ENCODE peak calls at places on chromosomes 11 and 22, in ten cellular contexts. W is heart left ventricle, D is HFFc6, E is endothelial cell, T is transverse colon, M is fibroblast of lung, H is GM06990, B is AG04450, C is heart right ventricle, S is bronchial epithelial cell. A is an unnamed sample.

GRCh38 chr11:131546218-131546895 is 175.9 kb downstream of the NTM start:
- DNase-seq in W (no peak), D (no peak), E (no peak), T (no peak), M (peak; percentile 4), H (no peak), B (no peak), C (no peak), S (no peak), A (no peak)

GRCh38 chr22:46436595-46437163 is 100.7 kb downstream of the CELSR1 start:
- DNase-seq in W (no peak), D (peak; percentile 26), E (no peak), T (no peak), M (peak; percentile 78), H (no peak), B (no peak), C (no peak), S (peak; percentile 99), A (no peak)

GRCh38 chr22:19287076-19287724 is 4.3 kb downstream of the CLTCL1 start:
- DNase-seq in W (no peak), D (peak; percentile 59), E (no peak), T (no peak), M (peak; percentile 83), H (no peak), B (peak; percentile 30), C (no peak), S (peak; percentile 97), A (no peak)

GRCh38 chr22:40808018-40808841 is 10.9 kb downstream of the SLC25A17 start:
- DNase-seq in W (no peak), D (no peak), E (no peak), T (no peak), M (no peak), H (no peak), B (no peak), C (no peak), S (no peak), A (no peak)

GRCh38 chr11:13043912-13044628 is 35.0 kb downstream of the RASSF10 start:
- DNase-seq in W (no peak), D (no peak), E (no peak), T (no peak), M (no peak), H (no peak), B (no peak), C (no peak), S (no peak), A (no peak)

GRCh38 chr11:133362921-133363320 is 169.4 kb downstream of the OPCML start:
- DNase-seq in W (no peak), D (no peak), E (no peak), T (no peak), M (no peak), H (no peak), B (no peak), C (no peak), S (no peak), A (no peak)

GRCh38 chr11:27281740-27282139 is 81.3 kb downstream of the CCDC34 start:
- DNase-seq in W (no peak), D (no peak), E (no peak), T (no peak), M (no peak), H (peak; percentile 9), B (no peak), C (no peak), S (no peak), A (no peak)

GRCh38 chr11:777288-778255 is at the start of gene GATD1:
- DNase-seq in W (peak; percentile 94), D (peak; percentile 80), E (peak; percentile 97), T (peak; percentile 95), M (peak; percentile 71), H (peak; percentile 92), B (no peak), C (peak; percentile 96), S (peak; percentile 66), A (peak; percentile 62)

GRCh38 chr11:8811571-8811970 is 99.4 kb upstream of the AKIP1 start:
- DNase-seq in W (no peak), D (no peak), E (no peak), T (no peak), M (peak; percentile 36), H (no peak), B (no peak), C (no peak), S (no peak), A (no peak)

GRCh38 chr22:41094036-41094435 is 1.6 kb downstream of the EP300 start:
- DNase-seq in W (no peak), D (peak; percentile 20), E (no peak), T (peak; percentile 39), M (peak; percentile 46), H (no peak), B (no peak), C (no peak), S (peak; percentile 32), A (no peak)

GRCh38 chr11:12167098-12167999 is 57.0 kb downstream of the MICAL2 start:
- DNase-seq in W (peak; percentile 40), D (peak; percentile 90), E (no peak), T (peak; percentile 74), M (peak; percentile 96), H (no peak), B (no peak), C (no peak), S (peak; percentile 98), A (no peak)

GRCh38 chr22:48829908-48830307 is 997.8 kb downstream of the BRD1 start:
- DNase-seq in W (no peak), D (no peak), E (no peak), T (no peak), M (no peak), H (no peak), B (no peak), C (no peak), S (no peak), A (no peak)

GRCh38 chr22:41075946-41076345 is 16.4 kb upstream of the EP300 start:
- DNase-seq in W (no peak), D (no peak), E (no peak), T (no peak), M (no peak), H (no peak), B (no peak), C (no peak), S (no peak), A (no peak)

GRCh38 chr11:15258433-15259350 is 144.0 kb downstream of the INSC start:
- DNase-seq in W (no peak), D (no peak), E (no peak), T (no peak), M (peak; percentile 42), H (no peak), B (no peak), C (no peak), S (peak; percentile 53), A (no peak)

GRCh38 chr11:65392899-65393298 is 6.5 kb downstream of the FRMD8 start:
- DNase-seq in W (no peak), D (no peak), E (no peak), T (no peak), M (no peak), H (no peak), B (no peak), C (no peak), S (no peak), A (no peak)

GRCh38 chr11:117789241-117789640 is 7.8 kb downstream of the DSCAML1 start:
- DNase-seq in W (no peak), D (no peak), E (no peak), T (no peak), M (no peak), H (no peak), B (no peak), C (no peak), S (no peak), A (no peak)

GRCh38 chr22:20316217-20316843 is 3.5 kb downstream of the DGCR6L start:
- DNase-seq in W (no peak), D (no peak), E (peak; percentile 3), T (peak; percentile 4), M (no peak), H (no peak), B (no peak), C (no peak), S (no peak), A (no peak)

GRCh38 chr11:58618215-58618614 is 4.2 kb upstream of the CNTF start:
- DNase-seq in W (no peak), D (no peak), E (no peak), T (no peak), M (no peak), H (no peak), B (no peak), C (no peak), S (no peak), A (no peak)

GRCh38 chr22:47050601-47051051 is 288.2 kb downstream of the TBC1D22A start:
- DNase-seq in W (no peak), D (no peak), E (no peak), T (no peak), M (no peak), H (no peak), B (no peak), C (peak; percentile 9), S (no peak), A (no peak)

DNA sequence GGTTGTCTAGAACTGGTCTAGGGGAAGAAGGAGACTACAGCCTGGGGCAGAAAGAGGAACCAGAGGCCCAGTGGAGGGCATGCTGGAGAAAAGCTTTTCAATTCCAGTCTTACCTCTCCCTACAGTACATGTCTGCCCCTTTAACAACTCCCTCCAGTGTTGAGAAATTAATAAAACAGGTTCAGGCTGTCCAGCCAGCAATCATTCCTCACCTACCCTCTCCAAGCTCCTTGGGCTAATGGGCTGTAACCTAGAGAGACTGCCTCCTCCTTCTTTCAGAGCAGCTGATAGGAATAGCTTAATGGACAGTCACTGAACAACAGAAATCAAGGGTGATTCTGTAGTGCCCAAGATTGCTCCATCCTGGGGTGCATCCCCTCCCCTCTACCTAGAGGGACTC is 8.8 kb downstream of the SLC35F2 start:
- DNase-seq in W (no peak), D (no peak), E (no peak), T (no peak), M (no peak), H (no peak), B (no peak), C (no peak), S (peak; percentile 51), A (no peak)
- TF ChIP-seq CTCF in W (no peak), D (no peak), E (no peak), T (no peak), M (no peak), H (no peak), B (no peak), C (no peak), S (no peak), A (no peak)

GRCh38 chr11:129213261-129213660 is 21.1 kb upstream of the ARHGAP32 start:
- DNase-seq in W (no peak), D (no peak), E (no peak), T (no peak), M (no peak), H (no peak), B (no peak), C (no peak), S (no peak), A (no peak)
- TF ChIP-seq CTCF in W (no peak), D (no peak), E (no peak), T (no peak), M (no peak), H (no peak), B (no peak), C (no peak), S (no peak), A (no peak)

GRCh38 chr22:32576553-32577255 is 102.1 kb downstream of the FBXO7 start:
- DNase-seq in W (no peak), D (no peak), E (no peak), T (no peak), M (no peak), H (no peak), B (no peak), C (no peak), S (peak; percentile 29), A (no peak)
- TF ChIP-seq CTCF in W (no peak), D (no peak), E (no peak), T (no peak), M (no peak), H (no peak), B (no peak), C (no peak), S (no peak), A (no peak)

GRCh38 chr11:120210651-120211521 is at the start of gene OAF:
- DNase-seq in W (peak; percentile 81), D (peak; percentile 76), E (peak; percentile 76), T (peak; percentile 73), M (peak; percentile 87), H (peak; percentile 81), B (peak; percentile 71), C (peak; percentile 82), S (peak; percentile 62), A (peak; percentile 61)
- TF ChIP-seq CTCF in W (peak; percentile 34), D (peak; percentile 59), E (no peak), T (peak; percentile 28), M (no peak), H (no peak), B (no peak), C (no peak), S (peak; percentile 15), A (no peak)

A was measured in AG09319.